ENCODE peak calls at places on chromosome 15, in five cellular contexts. P is BJ; C is effector CD4-positive, alpha-beta T cell; N is CD4-positive, alpha-beta T cell; J is RKO. Z is an unnamed sample.

GRCh38 chr15:57881361-57881760 is 174.8 kb downstream of the POLR2M start:
- DNase-seq in P (peak), C (no peak), N (no peak), J (no peak), Z (no peak)

GRCh38 chr15:23588268-23588667 is 22.8 kb downstream of the MKRN3 start:
- DNase-seq in P (no peak), C (no peak), N (no peak), J (no peak), Z (no peak)

GRCh38 chr15:80527961-80528360 is 123.8 kb downstream of the ARNT2 start:
- DNase-seq in P (no peak), C (no peak), N (no peak), J (no peak), Z (no peak)

GRCh38 chr15:36356978-36357582 is 222.3 kb upstream of the CDIN1 start:
- DNase-seq in P (no peak), C (no peak), N (no peak), J (no peak), Z (no peak)

GRCh38 chr15:68305420-68305871 is 27.9 kb downstream of the FEM1B start:
- DNase-seq in P (no peak), C (no peak), N (no peak), J (no peak), Z (no peak)

GRCh38 chr15:61633951-61634350 is 404.8 kb upstream of the RORA start:
- DNase-seq in P (no peak), C (no peak), N (no peak), J (no peak), Z (no peak)

GRCh38 chr15:78944202-78944625 is 632 bp downstream of the CTSH start:
- DNase-seq in P (no peak), C (no peak), N (no peak), J (peak), Z (no peak)

GRCh38 chr15:40937762-40938529 is 8.8 kb downstream of the DLL4 start:
- DNase-seq in P (no peak), C (no peak), N (no peak), J (peak), Z (no peak)

GRCh38 chr15:31489801-31490646 is 163.4 kb downstream of the KLF13 start:
- DNase-seq in P (no peak), C (peak), N (peak), J (peak), Z (peak)

GRCh38 chr15:58179206-58179605 is 41.0 kb downstream of the AQP9 start:
- DNase-seq in P (no peak), C (no peak), N (no peak), J (no peak), Z (no peak)

GRCh38 chr15:76973906-76974305 is 21.0 kb upstream of the PSTPIP1 start:
- DNase-seq in P (no peak), C (no peak), N (no peak), J (no peak), Z (no peak)

GRCh38 chr15:66661432-66662096 is 40.5 kb upstream of the SMAD6 start:
- DNase-seq in P (no peak), C (no peak), N (no peak), J (no peak), Z (no peak)

GRCh38 chr15:54307252-54307902 is 329.1 kb downstream of the UNC13C start:
- DNase-seq in P (no peak), C (no peak), N (no peak), J (no peak), Z (no peak)

GRCh38 chr15:72585025-72585424 is 69.5 kb upstream of the GOLGA6B start:
- DNase-seq in P (no peak), C (no peak), N (no peak), J (no peak), Z (no peak)

GRCh38 chr15:33994005-33994615 is 25.8 kb downstream of the CHRM5 start:
- DNase-seq in P (no peak), C (no peak), N (no peak), J (peak), Z (peak)

GRCh38 chr15:63030101-63030528 is 12.4 kb upstream of the TPM1 start:
- DNase-seq in P (peak), C (no peak), N (no peak), J (no peak), Z (no peak)

GRCh38 chr15:60763668-60764067 is 284.7 kb upstream of the ICE2 start:
- DNase-seq in P (no peak), C (no peak), N (no peak), J (no peak), Z (no peak)

GRCh38 chr15:85582076-85582718 is 201.8 kb downstream of the AKAP13 start:
- DNase-seq in P (no peak), C (peak), N (peak), J (no peak), Z (peak)

GRCh38 chr15:44265757-44266156 is 22.8 kb upstream of the GOLM2 start:
- DNase-seq in P (no peak), C (no peak), N (no peak), J (peak), Z (no peak)

GRCh38 chr15:63752075-63752684 is 81.6 kb downstream of the HERC1 start:
- DNase-seq in P (no peak), C (peak), N (peak), J (peak), Z (peak)

GRCh38 chr15:92621972-92622533 is 33.5 kb downstream of the FAM174B start:
- DNase-seq in P (no peak), C (no peak), N (no peak), J (no peak), Z (no peak)

GRCh38 chr15:24761704-24762302 is 86.2 kb downstream of the NPAP1 start:
- DNase-seq in P (no peak), C (no peak), N (no peak), J (peak), Z (no peak)

GRCh38 chr15:39699531-39700110 is 83.0 kb downstream of the FSIP1 start:
- DNase-seq in P (no peak), C (no peak), N (no peak), J (no peak), Z (no peak)

GRCh38 chr15:85879334-85880163 is 84.8 kb upstream of the KLHL25 start:
- DNase-seq in P (no peak), C (no peak), N (no peak), J (peak), Z (no peak)

GRCh38 chr15:70863450-70864218 is 9.7 kb upstream of the LARP6 start:
- DNase-seq in P (no peak), C (no peak), N (no peak), J (peak), Z (no peak)

GRCh38 chr15:85702321-85703230 is 92.1 kb downstream of the KLHL25 start:
- DNase-seq in P (no peak), C (peak), N (no peak), J (peak), Z (no peak)

Z was measured in OCI-LY7.